ENCODE peak calls at places on chromosomes 6 and 20, in ten cellular contexts. P is NCI-H1092 treated with DMSO at 0.1 percent for 48 hours, S is ureter, T is NCI-H460, Z is neural progenitor cell, A is AG04449, R is cardiac muscle cell, G is A549, H is NCI-H774, W is GM23338. Y is an unnamed sample.

GRCh38 chr6:5995705-5996686 is 10.7 kb downstream of the NRN1 start:
- DNase-seq in P (peak), S (no peak), T (no peak), Z (peak), A (no peak), R (no peak), G (no peak), H (no peak), W (peak), Y (no peak)

GRCh38 chr6:148898360-148899005 is 151.7 kb downstream of the UST start:
- DNase-seq in P (no peak), S (no peak), T (no peak), Z (no peak), A (no peak), R (no peak), G (no peak), H (no peak), W (no peak), Y (no peak)

GRCh38 chr6:122887941-122888340 is 98.9 kb downstream of the SMPDL3A start:
- DNase-seq in P (no peak), S (no peak), T (no peak), Z (no peak), A (no peak), R (no peak), G (no peak), H (no peak), W (no peak), Y (no peak)

GRCh38 chr6:118744261-118744941 is 93.0 kb upstream of the CEP85L start:
- DNase-seq in P (no peak), S (no peak), T (no peak), Z (no peak), A (peak), R (peak), G (no peak), H (no peak), W (no peak), Y (no peak)

GRCh38 chr20:56764671-56765070 is 135.6 kb downstream of the TFAP2C start:
- DNase-seq in P (no peak), S (no peak), T (no peak), Z (no peak), A (no peak), R (no peak), G (no peak), H (no peak), W (no peak), Y (no peak)

GRCh38 chr6:134342972-134343371 is 25.1 kb upstream of the SGK1 start:
- DNase-seq in P (no peak), S (no peak), T (no peak), Z (no peak), A (no peak), R (no peak), G (no peak), H (no peak), W (no peak), Y (no peak)

GRCh38 chr20:59992531-59992930 is 34.3 kb downstream of the CDH26 start:
- DNase-seq in P (peak), S (no peak), T (no peak), Z (no peak), A (no peak), R (no peak), G (peak), H (no peak), W (no peak), Y (no peak)

GRCh38 chr6:145034664-145035063 is 700.7 kb downstream of the EPM2A start:
- DNase-seq in P (no peak), S (no peak), T (no peak), Z (no peak), A (no peak), R (no peak), G (no peak), H (no peak), W (no peak), Y (no peak)

GRCh38 chr20:47063407-47063806 is 168.8 kb downstream of the EYA2 start:
- DNase-seq in P (no peak), S (peak), T (no peak), Z (peak), A (no peak), R (no peak), G (no peak), H (no peak), W (no peak), Y (no peak)

GRCh38 chr6:129280719-129281118 is 397.8 kb downstream of the LAMA2 start:
- DNase-seq in P (no peak), S (no peak), T (no peak), Z (no peak), A (no peak), R (no peak), G (no peak), H (no peak), W (no peak), Y (no peak)

GRCh38 chr6:30006170-30007131 is 54.6 kb upstream of the POLR1H start:
- DNase-seq in P (no peak), S (peak), T (no peak), Z (peak), A (no peak), R (peak), G (no peak), H (no peak), W (peak), Y (peak)

GRCh38 chr20:1122388-1123315 is 4.2 kb downstream of the PSMF1 start:
- DNase-seq in P (peak), S (peak), T (peak), Z (no peak), A (no peak), R (peak), G (no peak), H (peak), W (no peak), Y (no peak)

GRCh38 chr6:163501440-163501839 is 86.9 kb downstream of the QKI start:
- DNase-seq in P (no peak), S (no peak), T (no peak), Z (no peak), A (no peak), R (no peak), G (no peak), H (peak), W (no peak), Y (no peak)

GRCh38 chr6:86192123-86192522 is 549.4 kb upstream of the SYNCRIP start:
- DNase-seq in P (peak), S (no peak), T (no peak), Z (peak), A (no peak), R (no peak), G (no peak), H (no peak), W (peak), Y (no peak)

GRCh38 chr20:2280083-2280482 is 15.7 kb upstream of the TGM3 start:
- DNase-seq in P (no peak), S (no peak), T (no peak), Z (no peak), A (no peak), R (no peak), G (no peak), H (no peak), W (no peak), Y (no peak)

GRCh38 chr6:136723780-136724179 is 68.5 kb downstream of the MAP3K5 start:
- DNase-seq in P (no peak), S (no peak), T (no peak), Z (no peak), A (no peak), R (no peak), G (no peak), H (no peak), W (no peak), Y (no peak)

GRCh38 chr6:48614326-48614725 is 503.3 kb upstream of the PTCHD4 start:
- DNase-seq in P (no peak), S (no peak), T (no peak), Z (no peak), A (no peak), R (no peak), G (no peak), H (no peak), W (peak), Y (no peak)

GRCh38 chr6:34985236-34985635 is 96.2 kb downstream of the ANKS1A start:
- DNase-seq in P (no peak), S (no peak), T (no peak), Z (no peak), A (no peak), R (no peak), G (no peak), H (no peak), W (no peak), Y (no peak)

GRCh38 chr6:21780144-21780543 is 186.6 kb downstream of the SOX4 start:
- DNase-seq in P (no peak), S (no peak), T (no peak), Z (no peak), A (no peak), R (no peak), G (no peak), H (no peak), W (no peak), Y (no peak)

GRCh38 chr6:129501401-129502051 is 208.5 kb downstream of the ARHGAP18 start:
- DNase-seq in P (no peak), S (peak), T (no peak), Z (peak), A (peak), R (peak), G (no peak), H (no peak), W (peak), Y (no peak)

GRCh38 chr6:21496749-21497148 is 96.8 kb upstream of the SOX4 start:
- DNase-seq in P (no peak), S (no peak), T (no peak), Z (no peak), A (no peak), R (no peak), G (no peak), H (no peak), W (no peak), Y (no peak)

GRCh38 chr20:38034961-38035360 is 1.4 kb downstream of the RPRD1B start:
- DNase-seq in P (no peak), S (no peak), T (no peak), Z (no peak), A (no peak), R (no peak), G (no peak), H (no peak), W (no peak), Y (no peak)

Y was measured in GM12891.